ENCODE peak calls at places on chromosomes 11 and 22, in four cellular contexts. One of them, this sample, is unnamed.

GRCh38 chr11:2256293-2256913 is 14.0 kb downstream of the ASCL2 start:
- DNase-seq in NCI-H187 treated with DMSO at 0.1 percent for 48 hours: no peak
- DNase-seq in NCI-H1930: no peak
- DNase-seq in Calu3: no peak
- DNase-seq in this sample: no peak

GRCh38 chr11:16179668-16180067 is 176.7 kb downstream of the SOX6 start:
- DNase-seq in NCI-H187 treated with DMSO at 0.1 percent for 48 hours: no peak
- DNase-seq in Calu3: no peak
- DNase-seq in NCI-H1930: no peak
- DNase-seq in this sample: no peak

GRCh38 chr11:10358696-10359095 is 53.8 kb downstream of the ADM start:
- DNase-seq in NCI-H187 treated with DMSO at 0.1 percent for 48 hours: no peak
- DNase-seq in Calu3: no peak
- DNase-seq in NCI-H1930: no peak
- DNase-seq in this sample: no peak

GRCh38 chr22:49735411-49736311 is 92.0 kb downstream of the BRD1 start:
- DNase-seq in NCI-H1930: no peak
- DNase-seq in Calu3: no peak
- DNase-seq in NCI-H187 treated with DMSO at 0.1 percent for 48 hours: no peak
- DNase-seq in this sample: no peak

GRCh38 chr11:99916078-99916477 is 771.0 kb upstream of the ARHGAP42 start:
- DNase-seq in NCI-H1930: no peak
- DNase-seq in NCI-H187 treated with DMSO at 0.1 percent for 48 hours: no peak
- DNase-seq in Calu3: no peak
- DNase-seq in this sample: no peak

GRCh38 chr11:79670846-79671245 is 230.0 kb upstream of the TENM4 start:
- DNase-seq in NCI-H187 treated with DMSO at 0.1 percent for 48 hours: no peak
- DNase-seq in Calu3: no peak
- DNase-seq in NCI-H1930: no peak
- DNase-seq in this sample: no peak

GRCh38 chr11:85791326-85791990 is 19.5 kb downstream of the SYTL2 start:
- DNase-seq in NCI-H187 treated with DMSO at 0.1 percent for 48 hours: no peak
- DNase-seq in NCI-H1930: no peak
- DNase-seq in Calu3: no peak
- DNase-seq in this sample: no peak

GRCh38 chr11:79344765-79345164 is 96.1 kb downstream of the TENM4 start:
- DNase-seq in Calu3: no peak
- DNase-seq in NCI-H187 treated with DMSO at 0.1 percent for 48 hours: peak
- DNase-seq in NCI-H1930: no peak
- DNase-seq in this sample: no peak

GRCh38 chr22:42992886-42993479 is 22.0 kb downstream of the PACSIN2 start:
- DNase-seq in Calu3: no peak
- DNase-seq in NCI-H187 treated with DMSO at 0.1 percent for 48 hours: no peak
- DNase-seq in NCI-H1930: no peak
- DNase-seq in this sample: no peak

GRCh38 chr11:22626573-22627239 is 1.1 kb upstream of the FANCF start:
- DNase-seq in NCI-H1930: no peak
- DNase-seq in Calu3: no peak
- DNase-seq in NCI-H187 treated with DMSO at 0.1 percent for 48 hours: no peak
- DNase-seq in this sample: no peak

GRCh38 chr22:24592846-24593809 is at the start of gene LRRC75B:
- DNase-seq in Calu3: peak
- DNase-seq in NCI-H1930: peak
- DNase-seq in NCI-H187 treated with DMSO at 0.1 percent for 48 hours: no peak
- DNase-seq in this sample: no peak

GRCh38 chr11:65498042-65498726 is 661 bp upstream of the MALAT1 start:
- DNase-seq in NCI-H1930: no peak
- DNase-seq in NCI-H187 treated with DMSO at 0.1 percent for 48 hours: no peak
- DNase-seq in Calu3: no peak
- DNase-seq in this sample: no peak

GRCh38 chr11:109784536-109784935 is 308.7 kb upstream of the ZC3H12C start:
- DNase-seq in Calu3: no peak
- DNase-seq in NCI-H187 treated with DMSO at 0.1 percent for 48 hours: no peak
- DNase-seq in NCI-H1930: no peak
- DNase-seq in this sample: no peak

GRCh38 chr22:48366591-48366990 is 1461.1 kb downstream of the BRD1 start:
- DNase-seq in NCI-H1930: no peak
- DNase-seq in Calu3: no peak
- DNase-seq in NCI-H187 treated with DMSO at 0.1 percent for 48 hours: no peak
- DNase-seq in this sample: no peak

GRCh38 chr11:134864233-134864967 is 452.4 kb upstream of the B3GAT1 start:
- DNase-seq in Calu3: no peak
- DNase-seq in NCI-H1930: no peak
- DNase-seq in NCI-H187 treated with DMSO at 0.1 percent for 48 hours: no peak
- DNase-seq in this sample: no peak

GRCh38 chr11:82978422-82979099 is 77.0 kb downstream of the DDIAS start:
- DNase-seq in Calu3: no peak
- DNase-seq in NCI-H187 treated with DMSO at 0.1 percent for 48 hours: no peak
- DNase-seq in NCI-H1930: no peak
- DNase-seq in this sample: no peak

GRCh38 chr11:27263046-27263445 is 100.0 kb downstream of the CCDC34 start:
- DNase-seq in NCI-H187 treated with DMSO at 0.1 percent for 48 hours: no peak
- DNase-seq in Calu3: no peak
- DNase-seq in NCI-H1930: no peak
- DNase-seq in this sample: no peak

GRCh38 chr22:27100789-27101188 is 443.4 kb downstream of the MIAT start:
- DNase-seq in NCI-H1930: no peak
- DNase-seq in NCI-H187 treated with DMSO at 0.1 percent for 48 hours: no peak
- DNase-seq in Calu3: peak
- DNase-seq in this sample: no peak

This sample was measured in Panc1.